ENCODE peak calls at places on chromosome 20, in nine cellular contexts. One of them, this sample, is unnamed.

GRCh38 chr20:41447026-41447425 is 80.4 kb upstream of the EMILIN3 start:
- DNase-seq in fibroblast of lung: no peak
- DNase-seq in right lobe of liver: no peak
- DNase-seq in body of pancreas: no peak
- DNase-seq in RWPE2: no peak
- DNase-seq in heart left ventricle: no peak
- DNase-seq in mesenchymal stem cell: no peak
- DNase-seq in OCI-LY7: no peak
- DNase-seq in neural progenitor cell: no peak
- DNase-seq in this sample: no peak

GRCh38 chr20:60868316-60868891 is 383.7 kb upstream of the CDH4 start:
- DNase-seq in fibroblast of lung: no peak
- DNase-seq in right lobe of liver: no peak
- DNase-seq in body of pancreas: peak; percentile 10
- DNase-seq in RWPE2: no peak
- DNase-seq in heart left ventricle: no peak
- DNase-seq in mesenchymal stem cell: no peak
- DNase-seq in OCI-LY7: no peak
- DNase-seq in neural progenitor cell: no peak
- DNase-seq in this sample: no peak

GRCh38 chr20:9035129-9035528 is 33.8 kb upstream of the PLCB4 start:
- DNase-seq in fibroblast of lung: peak; percentile 91
- DNase-seq in right lobe of liver: no peak
- DNase-seq in body of pancreas: no peak
- DNase-seq in RWPE2: no peak
- DNase-seq in heart left ventricle: peak; percentile 28
- DNase-seq in mesenchymal stem cell: peak; percentile 88
- DNase-seq in OCI-LY7: no peak
- DNase-seq in neural progenitor cell: no peak
- DNase-seq in this sample: no peak

GRCh38 chr20:330233-331149 is 5.1 kb downstream of the SOX12 start:
- DNase-seq in fibroblast of lung: peak; percentile 84
- DNase-seq in right lobe of liver: no peak
- DNase-seq in body of pancreas: peak; percentile 66
- DNase-seq in RWPE2: no peak
- DNase-seq in heart left ventricle: peak; percentile 49
- DNase-seq in mesenchymal stem cell: peak; percentile 83
- DNase-seq in OCI-LY7: peak; percentile 86
- DNase-seq in neural progenitor cell: peak; percentile 87
- DNase-seq in this sample: peak; percentile 69

GRCh38 chr20:25008388-25009217 is 16.1 kb upstream of the APMAP start:
- DNase-seq in fibroblast of lung: no peak
- DNase-seq in right lobe of liver: peak; percentile 72
- DNase-seq in body of pancreas: peak; percentile 4
- DNase-seq in RWPE2: no peak
- DNase-seq in heart left ventricle: no peak
- DNase-seq in mesenchymal stem cell: no peak
- DNase-seq in OCI-LY7: no peak
- DNase-seq in neural progenitor cell: no peak
- DNase-seq in this sample: no peak

GRCh38 chr20:62602550-62602949 is 39.8 kb upstream of the SLCO4A1 start:
- DNase-seq in fibroblast of lung: no peak
- DNase-seq in right lobe of liver: no peak
- DNase-seq in body of pancreas: no peak
- DNase-seq in RWPE2: no peak
- DNase-seq in heart left ventricle: peak; percentile 48
- DNase-seq in mesenchymal stem cell: no peak
- DNase-seq in OCI-LY7: no peak
- DNase-seq in neural progenitor cell: no peak
- DNase-seq in this sample: peak; percentile 74

GRCh38 chr20:62557425-62557824 is 81.6 kb upstream of the GATA5 start:
- DNase-seq in fibroblast of lung: no peak
- DNase-seq in right lobe of liver: no peak
- DNase-seq in body of pancreas: peak; percentile 44
- DNase-seq in RWPE2: no peak
- DNase-seq in heart left ventricle: no peak
- DNase-seq in mesenchymal stem cell: no peak
- DNase-seq in OCI-LY7: no peak
- DNase-seq in neural progenitor cell: no peak
- DNase-seq in this sample: no peak

GRCh38 chr20:59051666-59052065 is 9.1 kb upstream of the PRELID3B start:
- DNase-seq in fibroblast of lung: no peak
- DNase-seq in right lobe of liver: no peak
- DNase-seq in body of pancreas: no peak
- DNase-seq in RWPE2: no peak
- DNase-seq in heart left ventricle: no peak
- DNase-seq in mesenchymal stem cell: no peak
- DNase-seq in OCI-LY7: no peak
- DNase-seq in neural progenitor cell: no peak
- DNase-seq in this sample: no peak

GRCh38 chr20:6034134-6034969 is 19.5 kb downstream of the LRRN4 start:
- DNase-seq in fibroblast of lung: peak; percentile 28
- DNase-seq in right lobe of liver: no peak
- DNase-seq in body of pancreas: no peak
- DNase-seq in RWPE2: no peak
- DNase-seq in heart left ventricle: no peak
- DNase-seq in mesenchymal stem cell: peak; percentile 54
- DNase-seq in OCI-LY7: no peak
- DNase-seq in neural progenitor cell: no peak
- DNase-seq in this sample: no peak

GRCh38 chr20:33178726-33179125 is 10.8 kb downstream of the BPIFA2 start:
- DNase-seq in fibroblast of lung: no peak
- DNase-seq in right lobe of liver: no peak
- DNase-seq in body of pancreas: no peak
- DNase-seq in RWPE2: peak; percentile 49
- DNase-seq in heart left ventricle: no peak
- DNase-seq in mesenchymal stem cell: no peak
- DNase-seq in OCI-LY7: no peak
- DNase-seq in neural progenitor cell: peak; percentile 62
- DNase-seq in this sample: no peak

GRCh38 chr20:63641146-63641791 is 12.0 kb downstream of the STMN3 start:
- DNase-seq in fibroblast of lung: no peak
- DNase-seq in right lobe of liver: no peak
- DNase-seq in body of pancreas: no peak
- DNase-seq in RWPE2: peak; percentile 84
- DNase-seq in heart left ventricle: no peak
- DNase-seq in mesenchymal stem cell: peak; percentile 60
- DNase-seq in OCI-LY7: no peak
- DNase-seq in neural progenitor cell: no peak
- DNase-seq in this sample: no peak

GRCh38 chr20:44247676-44248419 is 740 bp downstream of the GDAP1L1 start:
- DNase-seq in fibroblast of lung: peak; percentile 21
- DNase-seq in right lobe of liver: no peak
- DNase-seq in body of pancreas: peak; percentile 19
- DNase-seq in RWPE2: no peak
- DNase-seq in heart left ventricle: peak; percentile 41
- DNase-seq in mesenchymal stem cell: peak; percentile 46
- DNase-seq in OCI-LY7: no peak
- DNase-seq in neural progenitor cell: peak; percentile 94
- DNase-seq in this sample: peak; percentile 77
- H3K4me3 ChIP-seq in fibroblast of lung: no peak overlapping the region
- H3K4me3 ChIP-seq in right lobe of liver: no peak overlapping the region
- H3K4me3 ChIP-seq in body of pancreas: no peak overlapping the region
- H3K4me3 ChIP-seq in RWPE2: no peak overlapping the region
- H3K4me3 ChIP-seq in heart left ventricle: no peak overlapping the region
- H3K4me3 ChIP-seq in mesenchymal stem cell: no peak overlapping the region
- H3K4me3 ChIP-seq in OCI-LY7: no peak overlapping the region
- H3K4me3 ChIP-seq in neural progenitor cell: peak overlapping the region; percentile 59
- H3K4me3 ChIP-seq in this sample: peak overlapping the region; percentile 45

GRCh38 chr20:23143098-23143497 is 57.0 kb upstream of the CD93 start:
- DNase-seq in fibroblast of lung: peak; percentile 81
- DNase-seq in right lobe of liver: peak; percentile 17
- DNase-seq in body of pancreas: peak; percentile 36
- DNase-seq in RWPE2: peak; percentile 72
- DNase-seq in heart left ventricle: peak; percentile 87
- DNase-seq in mesenchymal stem cell: peak; percentile 92
- DNase-seq in OCI-LY7: no peak
- DNase-seq in neural progenitor cell: no peak
- DNase-seq in this sample: peak; percentile 72

GRCh38 chr20:23142162-23143050 is 56.3 kb upstream of the CD93 start:
- DNase-seq in fibroblast of lung: no peak
- DNase-seq in right lobe of liver: no peak
- DNase-seq in body of pancreas: no peak
- DNase-seq in RWPE2: peak; percentile 54
- DNase-seq in heart left ventricle: peak; percentile 28
- DNase-seq in mesenchymal stem cell: no peak
- DNase-seq in OCI-LY7: no peak
- DNase-seq in neural progenitor cell: no peak
- DNase-seq in this sample: no peak

GRCh38 chr20:23141450-23142161 is 55.5 kb upstream of the CD93 start:
- DNase-seq in fibroblast of lung: no peak
- DNase-seq in right lobe of liver: no peak
- DNase-seq in body of pancreas: no peak
- DNase-seq in RWPE2: no peak
- DNase-seq in heart left ventricle: peak; percentile 13
- DNase-seq in mesenchymal stem cell: no peak
- DNase-seq in OCI-LY7: no peak
- DNase-seq in neural progenitor cell: no peak
- DNase-seq in this sample: no peak

GRCh38 chr20:23139524-23139923 is 53.4 kb upstream of the CD93 start:
- DNase-seq in fibroblast of lung: no peak
- DNase-seq in right lobe of liver: peak; percentile 21
- DNase-seq in body of pancreas: no peak
- DNase-seq in RWPE2: peak; percentile 71
- DNase-seq in heart left ventricle: no peak
- DNase-seq in mesenchymal stem cell: no peak
- DNase-seq in OCI-LY7: no peak
- DNase-seq in neural progenitor cell: no peak
- DNase-seq in this sample: no peak

DNA sequence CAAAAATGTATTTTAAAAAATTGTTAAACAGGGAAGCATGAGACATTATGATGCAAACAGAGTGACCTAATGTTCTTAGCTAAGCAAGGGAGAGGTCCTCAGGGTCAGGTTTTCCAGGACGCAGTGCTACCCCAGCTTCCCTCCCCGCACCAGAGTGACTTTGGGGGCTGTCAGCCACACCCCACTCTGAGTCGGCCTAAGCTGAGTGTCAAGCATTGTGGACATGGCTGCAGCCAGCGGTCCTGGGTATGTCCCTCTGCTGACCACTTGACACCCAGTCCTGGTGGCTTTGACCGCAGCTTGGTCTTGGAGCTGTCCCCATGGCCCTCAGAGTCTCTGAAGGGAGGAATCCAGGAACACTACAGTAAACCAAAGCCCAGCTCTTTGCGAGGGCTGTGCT is 54.9 kb upstream of the CD93 start:
- DNase-seq in fibroblast of lung: peak; percentile 62
- DNase-seq in right lobe of liver: no peak
- DNase-seq in body of pancreas: no peak
- DNase-seq in RWPE2: no peak
- DNase-seq in heart left ventricle: peak; percentile 23
- DNase-seq in mesenchymal stem cell: no peak
- DNase-seq in OCI-LY7: no peak
- DNase-seq in neural progenitor cell: no peak
- DNase-seq in this sample: no peak
- H3K4me1 ChIP-seq in fibroblast of lung: peaks cover 11% of the 10 kb centered on the region
- H3K4me1 ChIP-seq in right lobe of liver: no peaks in the 10 kb centered on the region
- H3K4me1 ChIP-seq in body of pancreas: no peaks in the 10 kb centered on the region
- H3K4me1 ChIP-seq in RWPE2: peaks cover 57% of the 10 kb centered on the region
- H3K4me1 ChIP-seq in heart left ventricle: peaks cover 23% of the 10 kb centered on the region
- H3K4me1 ChIP-seq in mesenchymal stem cell: peaks cover 28% of the 10 kb centered on the region
- H3K4me1 ChIP-seq in OCI-LY7: no peaks in the 10 kb centered on the region
- H3K4me1 ChIP-seq in neural progenitor cell: no peaks in the 10 kb centered on the region
- H3K4me1 ChIP-seq in this sample: no peaks in the 10 kb centered on the region

GRCh38 chr20:35432430-35432735 is 5.6 kb downstream of the GDF5 start:
- DNase-seq in fibroblast of lung: no peak
- DNase-seq in right lobe of liver: no peak
- DNase-seq in body of pancreas: no peak
- DNase-seq in RWPE2: no peak
- DNase-seq in heart left ventricle: no peak
- DNase-seq in mesenchymal stem cell: no peak
- DNase-seq in OCI-LY7: no peak
- DNase-seq in neural progenitor cell: no peak
- DNase-seq in this sample: no peak

GRCh38 chr20:35434085-35435005 is 3.7 kb downstream of the GDF5 start:
- DNase-seq in fibroblast of lung: peak; percentile 79
- DNase-seq in right lobe of liver: no peak
- DNase-seq in body of pancreas: no peak
- DNase-seq in RWPE2: peak; percentile 85
- DNase-seq in heart left ventricle: peak; percentile 47
- DNase-seq in mesenchymal stem cell: no peak
- DNase-seq in OCI-LY7: no peak
- DNase-seq in neural progenitor cell: no peak
- DNase-seq in this sample: peak; percentile 87

GRCh38 chr20:35433337-35433736 is 4.7 kb downstream of the GDF5 start:
- DNase-seq in fibroblast of lung: no peak
- DNase-seq in right lobe of liver: no peak
- DNase-seq in body of pancreas: no peak
- DNase-seq in RWPE2: no peak
- DNase-seq in heart left ventricle: no peak
- DNase-seq in mesenchymal stem cell: no peak
- DNase-seq in OCI-LY7: no peak
- DNase-seq in neural progenitor cell: no peak
- DNase-seq in this sample: no peak

GRCh38 chr20:35437599-35437998 is 429 bp downstream of the GDF5 start:
- DNase-seq in fibroblast of lung: no peak
- DNase-seq in right lobe of liver: no peak
- DNase-seq in body of pancreas: no peak
- DNase-seq in RWPE2: no peak
- DNase-seq in heart left ventricle: no peak
- DNase-seq in mesenchymal stem cell: no peak
- DNase-seq in OCI-LY7: no peak
- DNase-seq in neural progenitor cell: no peak
- DNase-seq in this sample: no peak

GRCh38 chr20:35436175-35436568 is 1.9 kb downstream of the GDF5 start:
- DNase-seq in fibroblast of lung: no peak
- DNase-seq in right lobe of liver: no peak
- DNase-seq in body of pancreas: no peak
- DNase-seq in RWPE2: no peak
- DNase-seq in heart left ventricle: no peak
- DNase-seq in mesenchymal stem cell: no peak
- DNase-seq in OCI-LY7: no peak
- DNase-seq in neural progenitor cell: peak; percentile 44
- DNase-seq in this sample: no peak
- H3K4me3 ChIP-seq in fibroblast of lung: peak overlapping the region; percentile 69
- H3K4me3 ChIP-seq in right lobe of liver: no peak overlapping the region
- H3K4me3 ChIP-seq in body of pancreas: no peak overlapping the region
- H3K4me3 ChIP-seq in RWPE2: no peak overlapping the region
- H3K4me3 ChIP-seq in heart left ventricle: no peak overlapping the region
- H3K4me3 ChIP-seq in mesenchymal stem cell: peak overlapping the region; percentile 75
- H3K4me3 ChIP-seq in OCI-LY7: no peak overlapping the region
- H3K4me3 ChIP-seq in neural progenitor cell: no peak overlapping the region
- H3K4me3 ChIP-seq in this sample: no peak overlapping the region

GRCh38 chr20:48567145-48567544 is 260.7 kb downstream of the PREX1 start:
- DNase-seq in fibroblast of lung: no peak
- DNase-seq in right lobe of liver: no peak
- DNase-seq in body of pancreas: no peak
- DNase-seq in RWPE2: peak; percentile 53
- DNase-seq in heart left ventricle: no peak
- DNase-seq in mesenchymal stem cell: no peak
- DNase-seq in OCI-LY7: no peak
- DNase-seq in neural progenitor cell: no peak
- DNase-seq in this sample: no peak

GRCh38 chr20:48563191-48563884 is 264.5 kb downstream of the PREX1 start:
- DNase-seq in fibroblast of lung: no peak
- DNase-seq in right lobe of liver: no peak
- DNase-seq in body of pancreas: no peak
- DNase-seq in RWPE2: no peak
- DNase-seq in heart left ventricle: no peak
- DNase-seq in mesenchymal stem cell: no peak
- DNase-seq in OCI-LY7: no peak
- DNase-seq in neural progenitor cell: no peak
- DNase-seq in this sample: no peak

GRCh38 chr20:48568520-48568919 is 259.3 kb downstream of the PREX1 start:
- DNase-seq in fibroblast of lung: no peak
- DNase-seq in right lobe of liver: no peak
- DNase-seq in body of pancreas: no peak
- DNase-seq in RWPE2: no peak
- DNase-seq in heart left ventricle: no peak
- DNase-seq in mesenchymal stem cell: no peak
- DNase-seq in OCI-LY7: no peak
- DNase-seq in neural progenitor cell: no peak
- DNase-seq in this sample: no peak

GRCh38 chr20:48564997-48565396 is 262.8 kb downstream of the PREX1 start:
- DNase-seq in fibroblast of lung: no peak
- DNase-seq in right lobe of liver: no peak
- DNase-seq in body of pancreas: no peak
- DNase-seq in RWPE2: no peak
- DNase-seq in heart left ventricle: no peak
- DNase-seq in mesenchymal stem cell: no peak
- DNase-seq in OCI-LY7: no peak
- DNase-seq in neural progenitor cell: no peak
- DNase-seq in this sample: no peak
- H3K4me1 ChIP-seq in fibroblast of lung: no peaks in the 10 kb centered on the region
- H3K4me1 ChIP-seq in right lobe of liver: no peaks in the 10 kb centered on the region
- H3K4me1 ChIP-seq in body of pancreas: no peaks in the 10 kb centered on the region
- H3K4me1 ChIP-seq in RWPE2: no peaks in the 10 kb centered on the region
- H3K4me1 ChIP-seq in heart left ventricle: no peaks in the 10 kb centered on the region
- H3K4me1 ChIP-seq in mesenchymal stem cell: no peaks in the 10 kb centered on the region
- H3K4me1 ChIP-seq in OCI-LY7: no peaks in the 10 kb centered on the region
- H3K4me1 ChIP-seq in neural progenitor cell: no peaks in the 10 kb centered on the region
- H3K4me1 ChIP-seq in this sample: no peaks in the 10 kb centered on the region